ENCODE peak calls at places on chromosome 15, in four cellular contexts. K is fibroblast of lung, D is mammary epithelial cell, O is mesendoderm. H is an unnamed sample.
A peak's percentile ranks its signal among the peaks of the same experiment; 100 is the strongest.

GRCh38 chr15:85164841-85165466 is 183.3 kb downstream of the PDE8A start:
- DNase-seq in K (no peak), D (peak; percentile 13), O (no peak), H (no peak)

GRCh38 chr15:70492240-70493177 is 270.8 kb downstream of the UACA start:
- DNase-seq in K (peak; percentile 83), D (peak; percentile 90), O (no peak), H (no peak)

GRCh38 chr15:73965094-73965729 is 26.9 kb downstream of the STOML1 start:
- DNase-seq in K (no peak), D (no peak), O (peak; percentile 68), H (peak; percentile 56)

GRCh38 chr15:49697121-49697520 is 76.3 kb downstream of the DTWD1 start:
- DNase-seq in K (peak; percentile 58), D (peak; percentile 14), O (no peak), H (no peak)

GRCh38 chr15:98914626-98915025 is 93.0 kb downstream of the PGPEP1L start:
- DNase-seq in K (peak; percentile 82), D (peak; percentile 83), O (no peak), H (no peak)

GRCh38 chr15:78989701-78990248 is 44.9 kb upstream of the CTSH start:
- DNase-seq in K (no peak), D (no peak), O (no peak), H (no peak)

GRCh38 chr15:56208641-56209155 is 35.0 kb downstream of the RFX7 start:
- DNase-seq in K (peak; percentile 49), D (no peak), O (no peak), H (no peak)

GRCh38 chr15:31345606-31346366 is 19.2 kb downstream of the KLF13 start:
- DNase-seq in K (no peak), D (no peak), O (no peak), H (no peak)

GRCh38 chr15:58313810-58314592 is 117.8 kb upstream of the LIPC start:
- DNase-seq in K (no peak), D (no peak), O (no peak), H (no peak)

GRCh38 chr15:47603026-47603425 is 114.3 kb upstream of the SEMA6D start:
- DNase-seq in K (peak; percentile 37), D (peak; percentile 18), O (no peak), H (no peak)

GRCh38 chr15:69357773-69358765 is 56.1 kb upstream of the KIF23 start:
- DNase-seq in K (peak; percentile 61), D (no peak), O (peak; percentile 37), H (peak; percentile 50)

GRCh38 chr15:72751751-72752455 is 31.7 kb downstream of the ADPGK start:
- DNase-seq in K (no peak), D (no peak), O (no peak), H (no peak)

GRCh38 chr15:45121706-45122417 is 7.7 kb downstream of the DUOXA2 start:
- DNase-seq in K (peak; percentile 69), D (peak; percentile 90), O (peak; percentile 51), H (no peak)

GRCh38 chr15:80779658-80780415 is 667 bp downstream of the CEMIP start:
- DNase-seq in K (peak; percentile 25), D (peak; percentile 67), O (peak; percentile 45), H (peak; percentile 51)

GRCh38 chr15:25248583-25249235 is 190.1 kb downstream of the UBE3A start:
- DNase-seq in K (no peak), D (no peak), O (no peak), H (no peak)

GRCh38 chr15:22877122-22877521 is 38.7 kb downstream of the NIPA2 start:
- DNase-seq in K (no peak), D (no peak), O (no peak), H (no peak)

GRCh38 chr15:43286074-43286473 is 19.3 kb upstream of the TGM5 start:
- DNase-seq in K (no peak), D (no peak), O (no peak), H (no peak)

GRCh38 chr15:85541744-85542143 is 161.3 kb downstream of the AKAP13 start:
- DNase-seq in K (no peak), D (peak; percentile 24), O (peak; percentile 37), H (no peak)

GRCh38 chr15:53573091-53573490 is 186.4 kb downstream of the WDR72 start:
- DNase-seq in K (no peak), D (peak; percentile 62), O (no peak), H (no peak)

GRCh38 chr15:34708422-34708821 is 46.4 kb downstream of the GJD2 start:
- DNase-seq in K (peak; percentile 76), D (peak; percentile 42), O (peak; percentile 92), H (peak; percentile 74)

GRCh38 chr15:92000709-92001108 is 147.2 kb downstream of the SLCO3A1 start:
- DNase-seq in K (no peak), D (no peak), O (no peak), H (peak; percentile 73)

GRCh38 chr15:57747206-57747605 is 40.7 kb downstream of the POLR2M start:
- DNase-seq in K (no peak), D (no peak), O (no peak), H (no peak)

GRCh38 chr15:55742927-55743614 is at the start of gene PRTG:
- DNase-seq in K (peak; percentile 87), D (peak; percentile 37), O (peak; percentile 87), H (peak; percentile 97)

GRCh38 chr15:70375006-70375409 is 277.3 kb upstream of the TLE3 start:
- DNase-seq in K (no peak), D (peak; percentile 84), O (no peak), H (no peak)

GRCh38 chr15:95307115-95307514 is 1023.4 kb upstream of the NR2F2 start:
- DNase-seq in K (no peak), D (no peak), O (no peak), H (no peak)

GRCh38 chr15:56496635-56497034 is 31.7 kb upstream of the MNS1 start:
- DNase-seq in K (peak; percentile 86), D (peak; percentile 48), O (peak; percentile 64), H (peak; percentile 66)

GRCh38 chr15:36152961-36153360 is 426.5 kb upstream of the CDIN1 start:
- DNase-seq in K (no peak), D (no peak), O (no peak), H (no peak)

GRCh38 chr15:72199721-72200212 is 2.2 kb upstream of the GRAMD2A start:
- DNase-seq in K (peak; percentile 78), D (peak; percentile 65), O (peak; percentile 86), H (peak; percentile 69)

GRCh38 chr15:40006646-40007045 is 32.3 kb downstream of the SRP14 start:
- DNase-seq in K (peak; percentile 75), D (no peak), O (no peak), H (no peak)

GRCh38 chr15:31503758-31504461 is 177.3 kb downstream of the KLF13 start:
- DNase-seq in K (no peak), D (no peak), O (no peak), H (no peak)

GRCh38 chr15:67084561-67084960 is 19.2 kb downstream of the SMAD3 start:
- DNase-seq in K (no peak), D (no peak), O (no peak), H (no peak)

GRCh38 chr15:77107068-77107467 is 36.2 kb upstream of the TSPAN3 start:
- DNase-seq in K (peak; percentile 46), D (no peak), O (no peak), H (no peak)

GRCh38 chr15:51414256-51414860 is 72.9 kb downstream of the GLDN start:
- DNase-seq in K (no peak), D (no peak), O (no peak), H (no peak)

DNA sequence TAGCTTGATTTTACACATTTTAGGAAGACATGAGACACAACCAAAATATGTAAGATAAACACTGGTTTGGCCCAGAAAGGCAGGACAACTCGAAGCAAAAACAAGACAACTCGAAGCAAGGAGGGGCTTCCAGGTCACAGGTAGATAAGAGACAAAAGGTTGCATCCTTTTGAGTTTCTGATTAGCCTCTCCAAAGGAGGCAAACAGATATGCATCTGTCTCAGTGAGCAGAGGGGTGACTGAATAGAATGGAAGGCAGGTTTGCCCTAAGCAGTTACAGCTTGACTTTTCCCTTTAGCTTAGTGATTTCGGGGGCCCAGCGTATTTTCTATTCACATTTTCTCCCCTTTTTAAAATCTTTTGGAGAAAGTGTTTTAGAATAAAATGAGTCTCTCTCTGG is 74.7 kb downstream of the GLDN start:
- DNase-seq in K (no peak), D (no peak), O (peak; percentile 75), H (no peak)
- H3K9ac ChIP-seq in K (no peak overlapping the region), D (no peak overlapping the region), O (no peak overlapping the region), H (no peak overlapping the region)

GRCh38 chr15:96348112-96349027 is 17.9 kb downstream of the NR2F2 start:
- DNase-seq in K (peak; percentile 44), D (no peak), O (no peak), H (peak; percentile 47)

GRCh38 chr15:96350321-96350720 is 19.8 kb downstream of the NR2F2 start:
- DNase-seq in K (no peak), D (no peak), O (no peak), H (peak; percentile 10)

GRCh38 chr15:96350884-96351639 is 20.6 kb downstream of the NR2F2 start:
- DNase-seq in K (no peak), D (no peak), O (no peak), H (no peak)

GRCh38 chr15:96349034-96349932 is 18.8 kb downstream of the NR2F2 start:
- DNase-seq in K (no peak), D (no peak), O (no peak), H (peak; percentile 7)

GRCh38 chr15:96349933-96350292 is 19.4 kb downstream of the NR2F2 start:
- DNase-seq in K (no peak), D (no peak), O (no peak), H (peak; percentile 62)
- H3K9ac ChIP-seq in K (no peak overlapping the region), D (no peak overlapping the region), O (no peak overlapping the region), H (no peak overlapping the region)

GRCh38 chr15:42274693-42274971 is 1.4 kb upstream of the TMEM87A start:
- DNase-seq in K (no peak), D (no peak), O (no peak), H (peak; percentile 6)
- H3K9ac ChIP-seq in K (peak overlapping the region; percentile 96), D (peak overlapping the region; percentile 99), O (peak overlapping the region; percentile 91), H (peak overlapping the region; percentile 71)

DNA sequence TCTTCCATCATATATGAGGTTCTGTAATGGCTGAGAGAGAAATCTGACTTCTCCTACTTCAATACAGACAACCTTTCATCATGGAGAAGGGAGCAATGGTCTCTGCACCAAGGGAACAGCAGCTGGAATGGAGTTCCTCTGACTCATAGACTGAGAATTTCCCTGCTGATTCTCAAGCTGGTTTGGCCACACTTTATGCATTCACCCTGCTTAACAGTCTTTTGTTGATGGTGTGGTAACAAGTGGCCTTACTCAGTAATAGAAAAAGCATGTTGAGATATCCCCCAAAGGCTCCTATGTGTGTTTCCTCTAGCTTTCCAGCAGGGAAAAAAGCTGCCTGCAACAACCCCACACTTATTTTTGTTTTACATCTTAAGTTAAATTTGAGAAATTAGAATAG is 138.1 kb downstream of the GREM1 start:
- DNase-seq in K (peak; percentile 99), D (peak; percentile 92), O (peak; percentile 98), H (no peak)
- H3K9ac ChIP-seq in K (no peak overlapping the region), D (no peak overlapping the region), O (no peak overlapping the region), H (no peak overlapping the region)

GRCh38 chr15:41915203-41915994 is 21.5 kb upstream of the SPTBN5 start:
- DNase-seq in K (no peak), D (no peak), O (no peak), H (no peak)
- H3K9ac ChIP-seq in K (no peak overlapping the region), D (no peak overlapping the region), O (no peak overlapping the region), H (no peak overlapping the region)

H was measured in neural progenitor cell.